ENCODE peak calls at places on chromosome 9, in nine cellular contexts. One of them, this sample, is unnamed.

GRCh38 chr9:115157245-115157674 is 39.3 kb upstream of the TNC start:
- DNase-seq in effector memory CD4-positive, alpha-beta T cell: no peak
- DNase-seq in activated T-cell treated with anti-CD3 and anti-CD28 coated beads, Interleukin-2, amount 50 U/mL, for 1 hour: no peak
- DNase-seq in NCI-H1436 treated with DMSO at 0.1 percent for 48 hours: no peak
- DNase-seq in substantia nigra: no peak
- DNase-seq in EH: peak; percentile 92
- DNase-seq in thyroid gland: no peak
- DNase-seq in ELF-1: peak; percentile 50
- DNase-seq in activated CD4-positive, alpha-beta T cell treated with anti-CD3 and anti-CD28 coated beads for 1 hour: no peak
- DNase-seq in this sample: no peak

GRCh38 chr9:133839822-133840329 is 101.7 kb upstream of the SARDH start:
- DNase-seq in effector memory CD4-positive, alpha-beta T cell: no peak
- DNase-seq in activated T-cell treated with anti-CD3 and anti-CD28 coated beads, Interleukin-2, amount 50 U/mL, for 1 hour: no peak
- DNase-seq in NCI-H1436 treated with DMSO at 0.1 percent for 48 hours: no peak
- DNase-seq in substantia nigra: no peak
- DNase-seq in EH: peak; percentile 62
- DNase-seq in thyroid gland: no peak
- DNase-seq in ELF-1: peak; percentile 93
- DNase-seq in activated CD4-positive, alpha-beta T cell treated with anti-CD3 and anti-CD28 coated beads for 1 hour: no peak
- DNase-seq in this sample: no peak

GRCh38 chr9:127036437-127036836 is 86.0 kb downstream of the ANGPTL2 start:
- DNase-seq in effector memory CD4-positive, alpha-beta T cell: no peak
- DNase-seq in activated T-cell treated with anti-CD3 and anti-CD28 coated beads, Interleukin-2, amount 50 U/mL, for 1 hour: no peak
- DNase-seq in NCI-H1436 treated with DMSO at 0.1 percent for 48 hours: no peak
- DNase-seq in substantia nigra: no peak
- DNase-seq in EH: no peak
- DNase-seq in thyroid gland: no peak
- DNase-seq in ELF-1: no peak
- DNase-seq in activated CD4-positive, alpha-beta T cell treated with anti-CD3 and anti-CD28 coated beads for 1 hour: no peak
- DNase-seq in this sample: no peak

GRCh38 chr9:86324308-86324707 is 29.9 kb downstream of the TUT7 start:
- DNase-seq in effector memory CD4-positive, alpha-beta T cell: no peak
- DNase-seq in activated T-cell treated with anti-CD3 and anti-CD28 coated beads, Interleukin-2, amount 50 U/mL, for 1 hour: no peak
- DNase-seq in NCI-H1436 treated with DMSO at 0.1 percent for 48 hours: no peak
- DNase-seq in substantia nigra: no peak
- DNase-seq in EH: peak; percentile 69
- DNase-seq in thyroid gland: no peak
- DNase-seq in ELF-1: no peak
- DNase-seq in activated CD4-positive, alpha-beta T cell treated with anti-CD3 and anti-CD28 coated beads for 1 hour: no peak
- DNase-seq in this sample: no peak

GRCh38 chr9:34139477-34140146 is 13.1 kb upstream of the DCAF12 start:
- DNase-seq in effector memory CD4-positive, alpha-beta T cell: no peak
- DNase-seq in activated T-cell treated with anti-CD3 and anti-CD28 coated beads, Interleukin-2, amount 50 U/mL, for 1 hour: no peak
- DNase-seq in NCI-H1436 treated with DMSO at 0.1 percent for 48 hours: no peak
- DNase-seq in substantia nigra: no peak
- DNase-seq in EH: peak; percentile 92
- DNase-seq in thyroid gland: peak; percentile 79
- DNase-seq in ELF-1: peak; percentile 21
- DNase-seq in activated CD4-positive, alpha-beta T cell treated with anti-CD3 and anti-CD28 coated beads for 1 hour: no peak
- DNase-seq in this sample: no peak

GRCh38 chr9:75372499-75373268 is 284.4 kb downstream of the OSTF1 start:
- DNase-seq in effector memory CD4-positive, alpha-beta T cell: no peak
- DNase-seq in activated T-cell treated with anti-CD3 and anti-CD28 coated beads, Interleukin-2, amount 50 U/mL, for 1 hour: no peak
- DNase-seq in NCI-H1436 treated with DMSO at 0.1 percent for 48 hours: no peak
- DNase-seq in substantia nigra: no peak
- DNase-seq in EH: no peak
- DNase-seq in thyroid gland: peak; percentile 12
- DNase-seq in ELF-1: no peak
- DNase-seq in activated CD4-positive, alpha-beta T cell treated with anti-CD3 and anti-CD28 coated beads for 1 hour: no peak
- DNase-seq in this sample: no peak

GRCh38 chr9:31389075-31389474 is 995.4 kb upstream of the ACO1 start:
- DNase-seq in effector memory CD4-positive, alpha-beta T cell: no peak
- DNase-seq in activated T-cell treated with anti-CD3 and anti-CD28 coated beads, Interleukin-2, amount 50 U/mL, for 1 hour: no peak
- DNase-seq in NCI-H1436 treated with DMSO at 0.1 percent for 48 hours: no peak
- DNase-seq in substantia nigra: no peak
- DNase-seq in EH: no peak
- DNase-seq in thyroid gland: no peak
- DNase-seq in ELF-1: no peak
- DNase-seq in activated CD4-positive, alpha-beta T cell treated with anti-CD3 and anti-CD28 coated beads for 1 hour: no peak
- DNase-seq in this sample: no peak

GRCh38 chr9:133889498-133890301 is 102.4 kb downstream of the VAV2 start:
- DNase-seq in effector memory CD4-positive, alpha-beta T cell: no peak
- DNase-seq in activated T-cell treated with anti-CD3 and anti-CD28 coated beads, Interleukin-2, amount 50 U/mL, for 1 hour: no peak
- DNase-seq in NCI-H1436 treated with DMSO at 0.1 percent for 48 hours: peak; percentile 16
- DNase-seq in substantia nigra: no peak
- DNase-seq in EH: peak; percentile 64
- DNase-seq in thyroid gland: no peak
- DNase-seq in ELF-1: no peak
- DNase-seq in activated CD4-positive, alpha-beta T cell treated with anti-CD3 and anti-CD28 coated beads for 1 hour: no peak
- DNase-seq in this sample: peak; percentile 45

GRCh38 chr9:72882117-72882775 is 70.6 kb downstream of the ALDH1A1 start:
- DNase-seq in effector memory CD4-positive, alpha-beta T cell: no peak
- DNase-seq in activated T-cell treated with anti-CD3 and anti-CD28 coated beads, Interleukin-2, amount 50 U/mL, for 1 hour: no peak
- DNase-seq in NCI-H1436 treated with DMSO at 0.1 percent for 48 hours: no peak
- DNase-seq in substantia nigra: no peak
- DNase-seq in EH: peak; percentile 27
- DNase-seq in thyroid gland: peak; percentile 76
- DNase-seq in ELF-1: no peak
- DNase-seq in activated CD4-positive, alpha-beta T cell treated with anti-CD3 and anti-CD28 coated beads for 1 hour: no peak
- DNase-seq in this sample: no peak

GRCh38 chr9:112168197-112168596 is 6.9 kb downstream of the SUSD1 start:
- DNase-seq in effector memory CD4-positive, alpha-beta T cell: no peak
- DNase-seq in activated T-cell treated with anti-CD3 and anti-CD28 coated beads, Interleukin-2, amount 50 U/mL, for 1 hour: no peak
- DNase-seq in NCI-H1436 treated with DMSO at 0.1 percent for 48 hours: no peak
- DNase-seq in substantia nigra: no peak
- DNase-seq in EH: no peak
- DNase-seq in thyroid gland: no peak
- DNase-seq in ELF-1: no peak
- DNase-seq in activated CD4-positive, alpha-beta T cell treated with anti-CD3 and anti-CD28 coated beads for 1 hour: no peak
- DNase-seq in this sample: no peak

GRCh38 chr9:4359016-4359415 is 59.1 kb upstream of the GLIS3 start:
- DNase-seq in effector memory CD4-positive, alpha-beta T cell: no peak
- DNase-seq in activated T-cell treated with anti-CD3 and anti-CD28 coated beads, Interleukin-2, amount 50 U/mL, for 1 hour: no peak
- DNase-seq in NCI-H1436 treated with DMSO at 0.1 percent for 48 hours: no peak
- DNase-seq in substantia nigra: no peak
- DNase-seq in EH: no peak
- DNase-seq in thyroid gland: no peak
- DNase-seq in ELF-1: no peak
- DNase-seq in activated CD4-positive, alpha-beta T cell treated with anti-CD3 and anti-CD28 coated beads for 1 hour: no peak
- DNase-seq in this sample: no peak

GRCh38 chr9:105413486-105414068 is 34.3 kb upstream of the FSD1L start:
- DNase-seq in effector memory CD4-positive, alpha-beta T cell: no peak
- DNase-seq in activated T-cell treated with anti-CD3 and anti-CD28 coated beads, Interleukin-2, amount 50 U/mL, for 1 hour: no peak
- DNase-seq in NCI-H1436 treated with DMSO at 0.1 percent for 48 hours: no peak
- DNase-seq in substantia nigra: no peak
- DNase-seq in EH: peak; percentile 63
- DNase-seq in thyroid gland: peak; percentile 17
- DNase-seq in ELF-1: peak; percentile 30
- DNase-seq in activated CD4-positive, alpha-beta T cell treated with anti-CD3 and anti-CD28 coated beads for 1 hour: no peak
- DNase-seq in this sample: peak; percentile 29

GRCh38 chr9:35349287-35349990 is 140.5 kb upstream of the RUSC2 start:
- DNase-seq in effector memory CD4-positive, alpha-beta T cell: no peak
- DNase-seq in activated T-cell treated with anti-CD3 and anti-CD28 coated beads, Interleukin-2, amount 50 U/mL, for 1 hour: no peak
- DNase-seq in NCI-H1436 treated with DMSO at 0.1 percent for 48 hours: no peak
- DNase-seq in substantia nigra: no peak
- DNase-seq in EH: peak; percentile 59
- DNase-seq in thyroid gland: peak; percentile 8
- DNase-seq in ELF-1: no peak
- DNase-seq in activated CD4-positive, alpha-beta T cell treated with anti-CD3 and anti-CD28 coated beads for 1 hour: no peak
- DNase-seq in this sample: no peak

GRCh38 chr9:81455417-81455816 is 233.9 kb downstream of the TLE1 start:
- DNase-seq in effector memory CD4-positive, alpha-beta T cell: no peak
- DNase-seq in activated T-cell treated with anti-CD3 and anti-CD28 coated beads, Interleukin-2, amount 50 U/mL, for 1 hour: no peak
- DNase-seq in NCI-H1436 treated with DMSO at 0.1 percent for 48 hours: no peak
- DNase-seq in substantia nigra: no peak
- DNase-seq in EH: no peak
- DNase-seq in thyroid gland: no peak
- DNase-seq in ELF-1: no peak
- DNase-seq in activated CD4-positive, alpha-beta T cell treated with anti-CD3 and anti-CD28 coated beads for 1 hour: no peak
- DNase-seq in this sample: no peak

GRCh38 chr9:30771278-30771677 is 1613.2 kb upstream of the ACO1 start:
- DNase-seq in effector memory CD4-positive, alpha-beta T cell: no peak
- DNase-seq in activated T-cell treated with anti-CD3 and anti-CD28 coated beads, Interleukin-2, amount 50 U/mL, for 1 hour: no peak
- DNase-seq in NCI-H1436 treated with DMSO at 0.1 percent for 48 hours: no peak
- DNase-seq in substantia nigra: no peak
- DNase-seq in EH: no peak
- DNase-seq in thyroid gland: no peak
- DNase-seq in ELF-1: no peak
- DNase-seq in activated CD4-positive, alpha-beta T cell treated with anti-CD3 and anti-CD28 coated beads for 1 hour: no peak
- DNase-seq in this sample: no peak

GRCh38 chr9:83027153-83027867 is 35.6 kb downstream of the RASEF start:
- DNase-seq in effector memory CD4-positive, alpha-beta T cell: no peak
- DNase-seq in activated T-cell treated with anti-CD3 and anti-CD28 coated beads, Interleukin-2, amount 50 U/mL, for 1 hour: no peak
- DNase-seq in NCI-H1436 treated with DMSO at 0.1 percent for 48 hours: no peak
- DNase-seq in substantia nigra: no peak
- DNase-seq in EH: peak; percentile 88
- DNase-seq in thyroid gland: no peak
- DNase-seq in ELF-1: no peak
- DNase-seq in activated CD4-positive, alpha-beta T cell treated with anti-CD3 and anti-CD28 coated beads for 1 hour: no peak
- DNase-seq in this sample: no peak

GRCh38 chr9:126147186-126147585 is 179.4 kb upstream of the MVB12B start:
- DNase-seq in effector memory CD4-positive, alpha-beta T cell: no peak
- DNase-seq in activated T-cell treated with anti-CD3 and anti-CD28 coated beads, Interleukin-2, amount 50 U/mL, for 1 hour: no peak
- DNase-seq in NCI-H1436 treated with DMSO at 0.1 percent for 48 hours: no peak
- DNase-seq in substantia nigra: no peak
- DNase-seq in EH: no peak
- DNase-seq in thyroid gland: no peak
- DNase-seq in ELF-1: no peak
- DNase-seq in activated CD4-positive, alpha-beta T cell treated with anti-CD3 and anti-CD28 coated beads for 1 hour: no peak
- DNase-seq in this sample: no peak

GRCh38 chr9:137534256-137535119 is 15.7 kb downstream of the PNPLA7 start:
- DNase-seq in effector memory CD4-positive, alpha-beta T cell: no peak
- DNase-seq in activated T-cell treated with anti-CD3 and anti-CD28 coated beads, Interleukin-2, amount 50 U/mL, for 1 hour: no peak
- DNase-seq in NCI-H1436 treated with DMSO at 0.1 percent for 48 hours: no peak
- DNase-seq in substantia nigra: no peak
- DNase-seq in EH: peak; percentile 74
- DNase-seq in thyroid gland: peak; percentile 68
- DNase-seq in ELF-1: peak; percentile 80
- DNase-seq in activated CD4-positive, alpha-beta T cell treated with anti-CD3 and anti-CD28 coated beads for 1 hour: no peak
- DNase-seq in this sample: peak; percentile 87

GRCh38 chr9:114270120-114270975 is 52.5 kb upstream of the ORM1 start:
- DNase-seq in effector memory CD4-positive, alpha-beta T cell: no peak
- DNase-seq in activated T-cell treated with anti-CD3 and anti-CD28 coated beads, Interleukin-2, amount 50 U/mL, for 1 hour: no peak
- DNase-seq in NCI-H1436 treated with DMSO at 0.1 percent for 48 hours: no peak
- DNase-seq in substantia nigra: no peak
- DNase-seq in EH: no peak
- DNase-seq in thyroid gland: no peak
- DNase-seq in ELF-1: no peak
- DNase-seq in activated CD4-positive, alpha-beta T cell treated with anti-CD3 and anti-CD28 coated beads for 1 hour: no peak
- DNase-seq in this sample: no peak

GRCh38 chr9:34463098-34463900 is 4.7 kb downstream of the DNAI1 start:
- DNase-seq in effector memory CD4-positive, alpha-beta T cell: no peak
- DNase-seq in activated T-cell treated with anti-CD3 and anti-CD28 coated beads, Interleukin-2, amount 50 U/mL, for 1 hour: no peak
- DNase-seq in NCI-H1436 treated with DMSO at 0.1 percent for 48 hours: no peak
- DNase-seq in substantia nigra: no peak
- DNase-seq in EH: peak; percentile 74
- DNase-seq in thyroid gland: no peak
- DNase-seq in ELF-1: no peak
- DNase-seq in activated CD4-positive, alpha-beta T cell treated with anti-CD3 and anti-CD28 coated beads for 1 hour: no peak
- DNase-seq in this sample: no peak

GRCh38 chr9:115672477-115673316 is 480.9 kb upstream of the PAPPA start:
- DNase-seq in effector memory CD4-positive, alpha-beta T cell: no peak
- DNase-seq in activated T-cell treated with anti-CD3 and anti-CD28 coated beads, Interleukin-2, amount 50 U/mL, for 1 hour: no peak
- DNase-seq in NCI-H1436 treated with DMSO at 0.1 percent for 48 hours: no peak
- DNase-seq in substantia nigra: no peak
- DNase-seq in EH: peak; percentile 99
- DNase-seq in thyroid gland: no peak
- DNase-seq in ELF-1: peak; percentile 75
- DNase-seq in activated CD4-positive, alpha-beta T cell treated with anti-CD3 and anti-CD28 coated beads for 1 hour: no peak
- DNase-seq in this sample: no peak

GRCh38 chr9:89168901-89169813 is 9.5 kb downstream of the SHC3 start:
- DNase-seq in effector memory CD4-positive, alpha-beta T cell: no peak
- DNase-seq in activated T-cell treated with anti-CD3 and anti-CD28 coated beads, Interleukin-2, amount 50 U/mL, for 1 hour: no peak
- DNase-seq in NCI-H1436 treated with DMSO at 0.1 percent for 48 hours: no peak
- DNase-seq in substantia nigra: no peak
- DNase-seq in EH: no peak
- DNase-seq in thyroid gland: no peak
- DNase-seq in ELF-1: no peak
- DNase-seq in activated CD4-positive, alpha-beta T cell treated with anti-CD3 and anti-CD28 coated beads for 1 hour: no peak
- DNase-seq in this sample: no peak

GRCh38 chr9:77087506-77087905 is 68.1 kb downstream of the FOXB2 start:
- DNase-seq in effector memory CD4-positive, alpha-beta T cell: no peak
- DNase-seq in activated T-cell treated with anti-CD3 and anti-CD28 coated beads, Interleukin-2, amount 50 U/mL, for 1 hour: no peak
- DNase-seq in NCI-H1436 treated with DMSO at 0.1 percent for 48 hours: no peak
- DNase-seq in substantia nigra: no peak
- DNase-seq in EH: no peak
- DNase-seq in thyroid gland: no peak
- DNase-seq in ELF-1: no peak
- DNase-seq in activated CD4-positive, alpha-beta T cell treated with anti-CD3 and anti-CD28 coated beads for 1 hour: no peak
- DNase-seq in this sample: no peak

GRCh38 chr9:77291714-77292113 is 114.4 kb downstream of the VPS13A start:
- DNase-seq in effector memory CD4-positive, alpha-beta T cell: no peak
- DNase-seq in activated T-cell treated with anti-CD3 and anti-CD28 coated beads, Interleukin-2, amount 50 U/mL, for 1 hour: no peak
- DNase-seq in NCI-H1436 treated with DMSO at 0.1 percent for 48 hours: no peak
- DNase-seq in substantia nigra: no peak
- DNase-seq in EH: peak; percentile 56
- DNase-seq in thyroid gland: no peak
- DNase-seq in ELF-1: peak; percentile 45
- DNase-seq in activated CD4-positive, alpha-beta T cell treated with anti-CD3 and anti-CD28 coated beads for 1 hour: no peak
- DNase-seq in this sample: peak; percentile 33

GRCh38 chr9:32258482-32258881 is 126.0 kb upstream of the ACO1 start:
- DNase-seq in effector memory CD4-positive, alpha-beta T cell: no peak
- DNase-seq in activated T-cell treated with anti-CD3 and anti-CD28 coated beads, Interleukin-2, amount 50 U/mL, for 1 hour: no peak
- DNase-seq in NCI-H1436 treated with DMSO at 0.1 percent for 48 hours: no peak
- DNase-seq in substantia nigra: no peak
- DNase-seq in EH: no peak
- DNase-seq in thyroid gland: no peak
- DNase-seq in ELF-1: no peak
- DNase-seq in activated CD4-positive, alpha-beta T cell treated with anti-CD3 and anti-CD28 coated beads for 1 hour: no peak
- DNase-seq in this sample: no peak

GRCh38 chr9:81097167-81097566 is 592.2 kb downstream of the TLE1 start:
- DNase-seq in effector memory CD4-positive, alpha-beta T cell: no peak
- DNase-seq in activated T-cell treated with anti-CD3 and anti-CD28 coated beads, Interleukin-2, amount 50 U/mL, for 1 hour: no peak
- DNase-seq in NCI-H1436 treated with DMSO at 0.1 percent for 48 hours: no peak
- DNase-seq in substantia nigra: no peak
- DNase-seq in EH: no peak
- DNase-seq in thyroid gland: no peak
- DNase-seq in ELF-1: no peak
- DNase-seq in activated CD4-positive, alpha-beta T cell treated with anti-CD3 and anti-CD28 coated beads for 1 hour: no peak
- DNase-seq in this sample: no peak

GRCh38 chr9:90805006-90805993 is 3.7 kb downstream of the SYK start:
- DNase-seq in effector memory CD4-positive, alpha-beta T cell: no peak
- DNase-seq in activated T-cell treated with anti-CD3 and anti-CD28 coated beads, Interleukin-2, amount 50 U/mL, for 1 hour: no peak
- DNase-seq in NCI-H1436 treated with DMSO at 0.1 percent for 48 hours: no peak
- DNase-seq in substantia nigra: no peak
- DNase-seq in EH: no peak
- DNase-seq in thyroid gland: no peak
- DNase-seq in ELF-1: no peak
- DNase-seq in activated CD4-positive, alpha-beta T cell treated with anti-CD3 and anti-CD28 coated beads for 1 hour: no peak
- DNase-seq in this sample: peak; percentile 72

GRCh38 chr9:94553029-94553938 is 1.6 kb upstream of the PCAT7 start:
- DNase-seq in effector memory CD4-positive, alpha-beta T cell: no peak
- DNase-seq in activated T-cell treated with anti-CD3 and anti-CD28 coated beads, Interleukin-2, amount 50 U/mL, for 1 hour: no peak
- DNase-seq in NCI-H1436 treated with DMSO at 0.1 percent for 48 hours: no peak
- DNase-seq in substantia nigra: no peak
- DNase-seq in EH: no peak
- DNase-seq in thyroid gland: no peak
- DNase-seq in ELF-1: peak; percentile 47
- DNase-seq in activated CD4-positive, alpha-beta T cell treated with anti-CD3 and anti-CD28 coated beads for 1 hour: no peak
- DNase-seq in this sample: peak; percentile 50

GRCh38 chr9:129773262-129774048 is 20.6 kb upstream of the PTGES start:
- DNase-seq in effector memory CD4-positive, alpha-beta T cell: no peak
- DNase-seq in activated T-cell treated with anti-CD3 and anti-CD28 coated beads, Interleukin-2, amount 50 U/mL, for 1 hour: no peak
- DNase-seq in NCI-H1436 treated with DMSO at 0.1 percent for 48 hours: no peak
- DNase-seq in substantia nigra: no peak
- DNase-seq in EH: peak; percentile 85
- DNase-seq in thyroid gland: no peak
- DNase-seq in ELF-1: no peak
- DNase-seq in activated CD4-positive, alpha-beta T cell treated with anti-CD3 and anti-CD28 coated beads for 1 hour: no peak
- DNase-seq in this sample: no peak

GRCh38 chr9:9061599-9061998 is 1262.0 kb upstream of the DMAC1 start:
- DNase-seq in effector memory CD4-positive, alpha-beta T cell: no peak
- DNase-seq in activated T-cell treated with anti-CD3 and anti-CD28 coated beads, Interleukin-2, amount 50 U/mL, for 1 hour: no peak
- DNase-seq in NCI-H1436 treated with DMSO at 0.1 percent for 48 hours: no peak
- DNase-seq in substantia nigra: no peak
- DNase-seq in EH: no peak
- DNase-seq in thyroid gland: no peak
- DNase-seq in ELF-1: no peak
- DNase-seq in activated CD4-positive, alpha-beta T cell treated with anti-CD3 and anti-CD28 coated beads for 1 hour: no peak
- DNase-seq in this sample: peak; percentile 68

GRCh38 chr9:88786291-88787054 is 204.8 kb upstream of the S1PR3 start:
- DNase-seq in effector memory CD4-positive, alpha-beta T cell: no peak
- DNase-seq in activated T-cell treated with anti-CD3 and anti-CD28 coated beads, Interleukin-2, amount 50 U/mL, for 1 hour: no peak
- DNase-seq in NCI-H1436 treated with DMSO at 0.1 percent for 48 hours: no peak
- DNase-seq in substantia nigra: no peak
- DNase-seq in EH: no peak
- DNase-seq in thyroid gland: peak; percentile 51
- DNase-seq in ELF-1: no peak
- DNase-seq in activated CD4-positive, alpha-beta T cell treated with anti-CD3 and anti-CD28 coated beads for 1 hour: no peak
- DNase-seq in this sample: no peak

This sample was measured in NCI-H510A treated with DMSO at 0.1 percent for 48 hours.